ENCODE peak calls at places on chromosome 13, in five cellular contexts. F is A549, G is Panc1, R is HepG2, W is K562. T is an unnamed sample. For H3K4me1, the result is how much of the 10 kb centered on the place peaks cover.

GRCh38 chr13:101989798-101990350 is 412.0 kb downstream of the FGF14 start:
- DNase-seq in F (no peak), W (no peak), R (no peak), G (no peak), T (no peak)

GRCh38 chr13:113029487-113030258 is 60.7 kb downstream of the MCF2L start:
- DNase-seq in G (no peak), F (peak), W (peak), R (peak), T (peak)

GRCh38 chr13:106619688-106620555 is 52.0 kb upstream of the ARGLU1 start:
- DNase-seq in W (peak), F (peak), R (peak), G (no peak), T (peak)

GRCh38 chr13:40981361-40981760 is 37.8 kb downstream of the ELF1 start:
- DNase-seq in G (no peak), F (no peak), W (no peak), R (no peak), T (no peak)

GRCh38 chr13:42649761-42650289 is 75.9 kb downstream of the TNFSF11 start:
- DNase-seq in G (no peak), W (no peak), F (no peak), R (no peak), T (no peak)

GRCh38 chr13:64078025-64078424 is 2662.4 kb upstream of the PCDH20 start:
- DNase-seq in G (no peak), R (peak), W (no peak), F (no peak), T (no peak)

GRCh38 chr13:24307211-24308067 is 1.9 kb upstream of the C1QTNF9 start:
- DNase-seq in W (no peak), G (no peak), F (no peak), R (peak), T (no peak)

GRCh38 chr13:76723551-76724232 is 162.5 kb downstream of the KCTD12 start:
- DNase-seq in F (no peak), W (no peak), R (no peak), G (no peak), T (peak)

GRCh38 chr13:76812971-76813691 is 73.1 kb downstream of the KCTD12 start:
- DNase-seq in F (no peak), G (no peak), W (no peak), R (no peak), T (no peak)

GRCh38 chr13:99709134-99709533 is 207.9 kb downstream of the TM9SF2 start:
- DNase-seq in G (no peak), R (no peak), F (no peak), W (no peak), T (no peak)

GRCh38 chr13:57925250-57925649 is 293.7 kb downstream of the PCDH17 start:
- DNase-seq in G (no peak), F (no peak), W (no peak), R (no peak), T (no peak)

GRCh38 chr13:113852536-113853517 is 11.0 kb downstream of the GAS6 start:
- DNase-seq in R (no peak), F (no peak), G (no peak), W (peak), T (no peak)

GRCh38 chr13:72403396-72404010 is 323.9 kb downstream of the MZT1 start:
- DNase-seq in R (no peak), F (no peak), G (no peak), W (no peak), T (no peak)

GRCh38 chr13:45506811-45507210 is 42.1 kb downstream of the COG3 start:
- DNase-seq in R (no peak), F (no peak), G (no peak), W (no peak), T (no peak)

GRCh38 chr13:24630121-24630520 is 50.1 kb upstream of the ATP12A start:
- DNase-seq in W (no peak), G (no peak), R (no peak), F (no peak), T (no peak)

GRCh38 chr13:101473458-101473857 is 21.0 kb downstream of the ITGBL1 start:
- DNase-seq in G (no peak), F (no peak), W (no peak), R (no peak), T (no peak)

GRCh38 chr13:35164324-35164932 is 222.4 kb downstream of the NBEA start:
- DNase-seq in G (no peak), F (peak), W (peak), R (peak), T (peak)

GRCh38 chr13:73697166-73697565 is 437.0 kb downstream of the KLF12 start:
- DNase-seq in W (no peak), R (no peak), G (no peak), F (no peak), T (no peak)

GRCh38 chr13:27918041-27918917 is 1.5 kb upstream of the PDX1 start:
- DNase-seq in W (no peak), G (no peak), R (no peak), F (no peak), T (peak)

GRCh38 chr13:27913116-27913515 is 6.7 kb upstream of the PDX1 start:
- DNase-seq in G (no peak), R (no peak), F (no peak), W (no peak), T (no peak)

GRCh38 chr13:27918918-27919255 is 913 bp upstream of the PDX1 start:
- DNase-seq in G (no peak), W (no peak), R (no peak), F (no peak), T (peak)

GRCh38 chr13:27917121-27917947 is 2.5 kb upstream of the PDX1 start:
- DNase-seq in R (no peak), F (no peak), G (no peak), W (no peak), T (peak)

DNA sequence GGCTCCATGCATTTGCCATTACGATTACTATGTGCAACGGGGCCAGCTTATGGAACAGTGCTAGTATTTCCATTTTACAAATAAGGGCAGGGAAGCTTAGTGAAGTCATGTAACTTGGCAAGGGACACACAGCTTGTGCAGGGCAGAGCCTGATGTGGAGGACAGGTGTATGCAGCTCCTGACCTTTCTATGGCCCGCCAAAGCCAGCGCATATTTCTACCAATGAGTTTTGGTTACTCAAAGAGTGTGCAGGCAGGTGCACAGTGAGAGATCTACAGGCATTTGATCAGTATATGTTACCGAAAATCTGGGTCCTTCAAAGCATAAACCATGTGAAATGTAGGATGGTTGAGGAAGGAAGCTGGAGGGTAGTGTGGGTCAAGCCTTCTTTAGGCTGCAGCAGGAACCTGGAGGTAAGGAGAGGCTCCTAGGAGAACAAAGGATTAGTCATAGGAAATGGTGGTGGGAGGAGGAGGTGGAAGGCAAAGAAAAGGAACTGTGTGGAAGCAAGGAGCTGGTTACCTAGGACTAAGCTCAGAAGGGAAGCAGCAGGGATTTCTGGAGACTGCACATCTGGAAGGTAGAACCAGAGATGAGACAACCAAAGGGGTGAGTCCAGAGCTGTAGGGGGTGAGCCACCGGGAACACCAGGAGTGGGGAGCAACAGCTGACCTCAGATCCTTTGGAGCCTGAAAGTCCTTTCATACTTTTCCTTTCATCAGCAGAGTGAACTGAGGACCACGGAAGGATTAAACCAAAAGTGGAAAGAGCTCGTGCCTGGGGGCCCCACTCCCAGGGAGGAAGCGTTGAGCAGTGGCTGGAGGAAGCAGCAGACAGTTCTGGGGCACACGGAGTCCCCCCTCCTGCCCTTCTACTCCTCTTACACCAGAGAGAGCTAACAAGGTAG is 4.2 kb upstream of the PDX1 start:
- DNase-seq in G (no peak), F (no peak), R (no peak), W (no peak), T (peak)
- H3K4me1 ChIP-seq in G (under half), F (under half), R (under half), W (under half), T (under half)

DNA sequence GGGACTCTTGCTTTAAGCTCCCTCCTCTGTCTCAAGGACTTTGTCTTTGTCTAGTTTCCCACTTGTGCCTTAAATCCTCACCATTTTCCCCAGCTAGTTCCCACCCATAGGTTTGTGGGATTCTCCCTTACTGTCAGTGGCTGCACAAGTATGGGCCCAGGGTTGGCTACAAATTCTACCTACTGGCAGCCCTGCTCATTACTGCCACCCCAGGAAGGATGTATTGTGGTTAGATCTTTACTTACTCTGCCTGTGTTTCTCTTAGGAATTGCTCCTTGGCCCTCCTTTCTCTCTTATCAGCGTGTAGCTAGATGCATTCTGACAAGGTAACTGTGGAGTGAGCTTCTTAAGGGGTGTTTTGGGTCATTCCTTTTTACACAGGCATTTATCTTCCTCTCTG is 413.5 kb upstream of the PCDH9 start:
- DNase-seq in R (no peak), G (no peak), W (no peak), F (no peak), T (peak)
- TF ChIP-seq CTCF in R (no peak), G (no peak), W (no peak), F (no peak), T (peak)

DNA sequence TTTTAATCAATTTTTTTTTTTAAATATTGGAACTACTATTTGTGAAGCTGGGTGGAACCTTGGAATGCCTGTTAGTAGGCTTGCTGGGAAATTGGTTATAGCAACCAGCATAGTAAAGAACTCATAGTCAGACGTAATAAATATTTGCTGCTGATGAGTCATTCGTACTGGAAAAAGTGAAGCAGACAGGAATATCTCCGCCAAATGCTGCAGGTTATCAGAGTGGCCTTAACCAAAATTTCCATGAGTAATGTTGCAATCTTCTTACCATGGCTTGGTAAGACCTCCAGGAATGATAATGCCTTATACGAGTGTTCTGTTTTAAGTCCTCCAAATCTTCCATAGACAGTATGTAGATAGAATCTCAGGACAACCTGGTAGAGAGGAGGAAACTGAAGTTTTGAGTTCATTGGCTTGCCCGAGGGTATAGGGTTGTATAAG is 34.2 kb downstream of the MBNL2 start:
- DNase-seq in F (peak), R (peak), G (no peak), W (peak), T (no peak)
- TF ChIP-seq REST in F (no peak), R (no peak), G (no peak), W (no peak), T (no peak)

DNA sequence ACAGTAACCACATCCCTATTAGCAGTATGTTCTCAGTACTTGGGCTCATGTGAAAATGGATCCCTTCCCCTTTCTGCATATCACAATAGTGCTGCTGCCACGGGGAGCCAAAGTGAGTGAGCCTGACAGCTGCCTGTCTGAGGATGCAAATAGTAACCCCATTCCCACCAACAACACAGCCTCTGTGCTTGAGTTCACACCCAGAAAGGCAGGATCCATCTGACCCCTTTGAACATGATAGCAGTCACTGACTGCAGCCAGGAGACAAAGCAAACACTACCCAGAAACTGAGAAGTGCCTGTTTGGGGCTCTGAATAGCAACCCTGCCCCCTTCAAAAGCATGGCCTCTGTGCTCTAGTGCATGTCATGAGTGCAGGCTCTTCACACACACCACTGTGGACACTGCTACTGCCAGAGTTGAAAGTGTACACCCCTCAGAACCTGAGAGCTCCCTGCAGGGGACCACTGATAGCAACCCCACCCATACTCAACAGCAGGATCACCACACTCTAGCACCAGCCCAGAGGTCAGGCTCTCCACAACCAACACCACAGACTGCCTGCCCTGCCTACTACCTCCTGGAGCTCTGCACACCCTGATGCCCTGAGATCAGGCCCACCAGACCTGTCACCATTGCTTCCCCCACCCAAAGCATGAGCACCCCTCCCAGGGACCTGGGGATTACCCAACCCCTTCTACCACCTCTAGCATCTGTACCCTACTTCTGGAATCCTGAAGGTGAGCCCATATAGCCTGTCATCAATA is 1563.5 kb upstream of the PRR20A start:
- DNase-seq in F (no peak), W (no peak), G (no peak), R (no peak), T (peak)
- H3K4me1 ChIP-seq in F (under half), W (under half), G (under half), R (under half), T (under half)

GRCh38 chr13:30119476-30119875 is 187.9 kb downstream of the KATNAL1 start:
- DNase-seq in R (no peak), G (no peak), F (no peak), W (no peak), T (no peak)
- TF ChIP-seq CTCF in R (no peak), G (no peak), F (no peak), W (no peak), T (no peak)

GRCh38 chr13:27008733-27009132 is 162.9 kb downstream of the USP12 start:
- DNase-seq in G (no peak), F (no peak), R (no peak), W (no peak), T (no peak)
- TF ChIP-seq REST in G (no peak), F (no peak), R (no peak), W (no peak), T (no peak)

GRCh38 chr13:49320975-49321374 is 73.2 kb downstream of the CDADC1 start:
- DNase-seq in F (no peak), R (no peak), W (no peak), G (no peak), T (no peak)
- H3K4me1 ChIP-seq in F (under half), R (under half), W (under half), G (under half), T (under half)